ENCODE peak calls at places on chromosome 9, in four cellular contexts. I is kidney, J is upper lobe of right lung, K is left ventricle myocardium inferior. A is an unnamed sample.

GRCh38 chr9:110764006-110764405 is 95.4 kb downstream of the MUSK start:
- DNase-seq in I (no peak), K (no peak), J (no peak), A (no peak)

GRCh38 chr9:32552172-32552872 is at the start of the genes SMIM27 and TOPORS:
- DNase-seq in I (peak; percentile 97), K (peak; percentile 91), J (peak; percentile 96), A (peak; percentile 59)

GRCh38 chr9:88300556-88300955 is 87.7 kb upstream of the SPIN1 start:
- DNase-seq in K (no peak), I (no peak), J (peak; percentile 9), A (no peak)

GRCh38 chr9:13448482-13448881 is 169.0 kb upstream of the MPDZ start:
- DNase-seq in K (no peak), J (no peak), I (no peak), A (no peak)

GRCh38 chr9:114689813-114690212 is 7.8 kb upstream of the TEX48 start:
- DNase-seq in J (no peak), K (no peak), I (no peak), A (no peak)

GRCh38 chr9:87267701-87268100 is 230.0 kb upstream of the DAPK1 start:
- DNase-seq in I (no peak), J (no peak), K (peak; percentile 55), A (peak; percentile 78)

GRCh38 chr9:95771556-95772280 is 103.8 kb upstream of the ERCC6L2 start:
- DNase-seq in I (peak; percentile 76), J (no peak), K (no peak), A (no peak)

GRCh38 chr9:13118294-13118693 is 161.2 kb downstream of the MPDZ start:
- DNase-seq in J (no peak), I (no peak), K (no peak), A (no peak)

GRCh38 chr9:28050046-28050445 is 476.8 kb upstream of the C9orf72 start:
- DNase-seq in K (no peak), J (no peak), I (no peak), A (no peak)

GRCh38 chr9:70218767-70219166 is 40.0 kb upstream of the SMC5 start:
- DNase-seq in I (no peak), K (no peak), J (no peak), A (no peak)

GRCh38 chr9:6214451-6214850 is 1.2 kb upstream of the IL33 start:
- DNase-seq in J (no peak), I (no peak), K (no peak), A (no peak)

GRCh38 chr9:101478444-101478843 is 42.9 kb upstream of the ALDOB start:
- DNase-seq in I (no peak), K (no peak), J (no peak), A (no peak)
- TF ChIP-seq CTCF in I (no peak), K (no peak), J (no peak), A (no peak)

GRCh38 chr9:127781821-127782220 is 3.4 kb upstream of the SH2D3C start:
- DNase-seq in J (no peak), K (no peak), I (no peak), A (no peak)
- TF ChIP-seq CTCF in J (no peak), K (no peak), I (no peak), A (no peak)

GRCh38 chr9:125407974-125408900 is 146.6 kb downstream of the GAPVD1 start:
- DNase-seq in J (peak; percentile 90), K (peak; percentile 81), I (peak; percentile 90), A (no peak)

GRCh38 chr9:125411171-125411756 is 149.6 kb downstream of the GAPVD1 start:
- DNase-seq in I (no peak), K (no peak), J (no peak), A (no peak)

GRCh38 chr9:125410522-125410894 is 148.9 kb downstream of the GAPVD1 start:
- DNase-seq in K (no peak), J (no peak), I (no peak), A (no peak)

GRCh38 chr9:125409217-125409636 is 147.6 kb downstream of the GAPVD1 start:
- DNase-seq in K (no peak), I (no peak), J (no peak), A (no peak)

GRCh38 chr9:125409637-125410521 is 148.3 kb downstream of the GAPVD1 start:
- DNase-seq in J (no peak), K (no peak), I (no peak), A (no peak)
- TF ChIP-seq CTCF in J (no peak), K (no peak), I (no peak), A (no peak)

GRCh38 chr9:7259544-7260241 is 501.9 kb downstream of the KDM4C start:
- DNase-seq in J (no peak), K (no peak), I (no peak), A (no peak)
- TF ChIP-seq CTCF in J (no peak), K (no peak), I (no peak), A (peak; percentile 18)

GRCh38 chr9:1729631-1730030 is 285.5 kb upstream of the SMARCA2 start:
- DNase-seq in J (no peak), I (no peak), K (no peak), A (no peak)

GRCh38 chr9:1726993-1727759 is 288.0 kb upstream of the SMARCA2 start:
- DNase-seq in I (no peak), K (no peak), J (no peak), A (no peak)

GRCh38 chr9:1738511-1739100 is 276.5 kb upstream of the SMARCA2 start:
- DNase-seq in K (no peak), J (no peak), I (no peak), A (no peak)

DNA sequence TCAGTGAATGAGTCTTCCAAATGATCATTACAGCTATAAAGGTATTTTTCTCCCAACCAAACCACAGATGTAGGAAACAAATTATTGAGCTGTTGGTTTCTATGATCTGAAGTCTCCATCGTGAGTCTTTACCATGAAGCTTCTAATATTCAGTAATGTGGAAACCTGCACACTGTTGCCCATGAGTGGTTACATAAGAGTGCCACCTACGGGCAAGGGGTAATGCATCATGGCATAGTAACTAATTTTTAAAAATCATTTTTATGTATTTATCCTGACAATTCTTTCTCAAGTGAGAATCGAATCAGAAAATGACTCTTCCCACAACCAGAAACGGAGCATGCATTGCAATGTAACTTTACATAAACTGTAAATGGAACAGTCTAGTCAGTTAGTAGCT is 282.5 kb upstream of the SMARCA2 start:
- DNase-seq in J (no peak), K (no peak), I (no peak), A (no peak)
- TF ChIP-seq CTCF in J (no peak), K (no peak), I (no peak), A (peak; percentile 51)

GRCh38 chr9:112819635-112820496 is 69.3 kb downstream of the SNX30 start:
- DNase-seq in K (peak; percentile 39), I (no peak), J (no peak), A (peak; percentile 39)
- TF ChIP-seq CTCF in K (peak; percentile 78), I (peak; percentile 63), J (peak; percentile 67), A (peak; percentile 77)

GRCh38 chr9:109092051-109092580 is 27.6 kb downstream of the TMEM245 start:
- DNase-seq in I (no peak), J (no peak), K (no peak), A (no peak)
- TF ChIP-seq CTCF in I (no peak), J (no peak), K (no peak), A (no peak)

GRCh38 chr9:134476256-134476941 is 150.1 kb downstream of the RXRA start:
- DNase-seq in J (no peak), I (no peak), K (no peak), A (no peak)

GRCh38 chr9:134474656-134475050 is 148.4 kb downstream of the RXRA start:
- DNase-seq in I (no peak), J (no peak), K (no peak), A (no peak)

GRCh38 chr9:134474058-134474370 is 147.8 kb downstream of the RXRA start:
- DNase-seq in K (peak; percentile 60), I (peak; percentile 92), J (no peak), A (no peak)

GRCh38 chr9:134473353-134474057 is 147.2 kb downstream of the RXRA start:
- DNase-seq in I (no peak), K (peak; percentile 47), J (no peak), A (no peak)

DNA sequence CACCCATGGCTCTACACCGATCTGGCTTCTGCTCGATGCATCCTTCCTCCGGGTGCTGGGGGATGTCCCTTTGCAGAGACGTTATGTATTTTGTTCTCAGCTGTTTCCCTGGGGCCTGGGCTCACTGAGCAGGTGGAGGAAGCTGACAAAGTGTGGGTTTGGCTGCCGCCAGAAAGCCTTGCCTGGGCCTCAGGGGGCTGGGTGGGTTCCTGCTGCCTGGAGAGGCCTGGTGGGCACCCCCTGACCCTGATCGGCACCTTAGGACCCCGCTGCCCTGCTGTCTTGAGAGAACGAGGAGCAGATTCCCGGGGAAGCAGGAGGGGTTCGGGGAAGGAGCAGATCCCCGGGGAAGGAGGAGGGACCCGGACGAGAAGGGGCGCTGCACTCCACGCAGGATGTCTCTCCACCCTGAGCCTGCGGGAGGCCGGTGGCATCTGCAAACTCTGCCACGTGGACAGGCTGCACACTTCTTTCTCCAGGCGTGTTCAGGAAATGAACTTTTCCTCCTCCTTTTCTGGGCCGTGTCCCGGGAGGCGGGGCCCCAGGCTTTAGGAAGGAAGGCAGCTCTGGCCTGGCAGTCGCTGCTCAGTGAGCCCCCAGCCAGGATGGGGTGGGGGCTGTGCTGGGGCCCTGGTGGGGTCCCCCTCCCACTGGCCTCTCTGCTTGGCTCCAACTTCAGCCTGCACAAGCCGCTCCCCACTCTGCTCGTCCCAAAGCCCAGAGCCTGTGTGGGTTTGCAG is 149.0 kb downstream of the RXRA start:
- DNase-seq in I (peak; percentile 91), J (no peak), K (peak; percentile 85), A (no peak)
- TF ChIP-seq CTCF in I (no peak), J (peak; percentile 9), K (peak; percentile 8), A (no peak)

DNA sequence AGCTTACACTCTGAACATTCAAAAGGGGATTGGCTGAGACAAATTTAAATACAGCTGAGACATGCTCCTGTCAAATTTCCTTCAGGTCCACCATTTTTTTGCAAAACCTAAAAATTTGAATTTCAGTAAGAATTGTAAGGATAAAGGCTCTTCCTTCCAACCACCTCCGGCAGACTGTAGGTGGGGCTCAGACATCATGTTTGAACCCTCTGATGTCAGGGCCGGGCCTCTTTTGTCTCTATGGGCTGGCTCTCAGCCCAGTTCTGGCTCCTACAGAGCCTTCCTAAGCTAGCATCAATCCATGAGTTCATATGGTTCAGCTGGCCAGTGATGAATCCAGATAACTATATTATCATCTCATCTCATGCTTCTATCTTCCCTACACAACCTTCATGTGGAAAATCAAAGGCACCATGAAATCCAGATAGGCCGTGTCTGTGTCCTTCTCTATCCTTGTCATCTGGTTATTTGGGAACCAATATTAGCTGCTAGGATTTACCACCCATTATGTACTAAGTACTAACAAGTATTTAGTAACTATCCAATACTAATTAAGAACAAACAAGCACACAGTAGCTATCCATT is 44.2 kb downstream of the NIPSNAP3B start:
- DNase-seq in I (no peak), K (no peak), J (no peak), A (no peak)
- TF ChIP-seq CTCF in I (peak; percentile 33), K (peak; percentile 50), J (peak; percentile 9), A (peak; percentile 10)

GRCh38 chr9:116633444-116633843 is 53.7 kb upstream of the TRIM32 start:
- DNase-seq in K (no peak), J (no peak), I (no peak), A (no peak)
- TF ChIP-seq CTCF in K (no peak), J (no peak), I (no peak), A (no peak)